ENCODE peak calls at places on chromosomes 5 and 9, in six cellular contexts. X, S, H, I, W and T are unnamed samples.
A peak's percentile ranks its signal among the peaks of the same experiment; 100 is the strongest.

GRCh38 chr5:142109356-142110045 is 922 bp downstream of the NDFIP1 start:
- DNase-seq in I (no peak), X (peak; percentile 9), H (peak; percentile 15), S (peak; percentile 55), W (no peak), T (no peak)

GRCh38 chr5:69450116-69450515 is 35.2 kb downstream of the MARVELD2 start:
- DNase-seq in S (peak; percentile 26), X (no peak), W (peak; percentile 71), H (peak; percentile 96), I (no peak), T (no peak)

GRCh38 chr5:9316733-9317132 is 229.1 kb downstream of the SEMA5A start:
- DNase-seq in I (no peak), X (no peak), S (no peak), H (no peak), W (peak; percentile 17), T (no peak)

GRCh38 chr9:131402738-131403492 is 9.0 kb downstream of the PRRC2B start:
- DNase-seq in S (peak; percentile 88), I (no peak), H (peak; percentile 89), X (no peak), W (peak; percentile 81), T (no peak)

GRCh38 chr5:86749841-86750240 is 132.1 kb downstream of the COX7C start:
- DNase-seq in W (peak; percentile 19), X (no peak), H (no peak), I (no peak), S (no peak), T (no peak)

GRCh38 chr5:69238760-69239251 is 4.1 kb downstream of the CDK7 start:
- DNase-seq in W (peak; percentile 56), X (no peak), S (peak; percentile 69), I (no peak), H (peak; percentile 96), T (no peak)

GRCh38 chr5:3597727-3598082 is 2.1 kb downstream of the IRX1 start:
- DNase-seq in I (no peak), X (no peak), S (no peak), W (no peak), H (no peak), T (no peak)

GRCh38 chr9:95366731-95367325 is 49.3 kb upstream of the FANCC start:
- DNase-seq in H (no peak), I (no peak), X (no peak), S (no peak), W (no peak), T (no peak)

GRCh38 chr5:16467363-16468219 is 2.0 kb upstream of the ZNF622 start:
- DNase-seq in H (peak; percentile 78), I (no peak), X (no peak), W (no peak), S (peak; percentile 75), T (no peak)

GRCh38 chr5:136457390-136458094 is 92.2 kb upstream of the TRPC7 start:
- DNase-seq in H (no peak), S (no peak), I (no peak), W (no peak), X (no peak), T (no peak)

GRCh38 chr5:160253441-160253840 is 24.1 kb downstream of the FABP6 start:
- DNase-seq in H (no peak), S (no peak), I (no peak), W (no peak), X (no peak), T (no peak)
- H2AFZ ChIP-seq in H (no peak overlapping the region), S (no peak overlapping the region), I (no peak overlapping the region), W (no peak overlapping the region), X (no peak overlapping the region), T (no peak overlapping the region)

GRCh38 chr5:179805070-179805528 is 1.6 kb downstream of the MGAT4B start:
- DNase-seq in S (no peak), I (no peak), H (no peak), X (no peak), W (no peak), T (no peak)

GRCh38 chr5:179804599-179804947 is 2.1 kb downstream of the MGAT4B start:
- DNase-seq in W (no peak), X (no peak), S (no peak), I (no peak), H (no peak), T (no peak)

GRCh38 chr5:179806250-179807045 is at the start of gene MGAT4B:
- DNase-seq in X (no peak), W (peak; percentile 60), H (peak; percentile 70), S (peak; percentile 70), I (no peak), T (peak; percentile 64)

GRCh38 chr5:179803651-179804598 is 2.7 kb downstream of the MGAT4B start:
- DNase-seq in W (no peak), H (peak; percentile 41), S (peak; percentile 35), I (no peak), X (no peak), T (no peak)

DNA sequence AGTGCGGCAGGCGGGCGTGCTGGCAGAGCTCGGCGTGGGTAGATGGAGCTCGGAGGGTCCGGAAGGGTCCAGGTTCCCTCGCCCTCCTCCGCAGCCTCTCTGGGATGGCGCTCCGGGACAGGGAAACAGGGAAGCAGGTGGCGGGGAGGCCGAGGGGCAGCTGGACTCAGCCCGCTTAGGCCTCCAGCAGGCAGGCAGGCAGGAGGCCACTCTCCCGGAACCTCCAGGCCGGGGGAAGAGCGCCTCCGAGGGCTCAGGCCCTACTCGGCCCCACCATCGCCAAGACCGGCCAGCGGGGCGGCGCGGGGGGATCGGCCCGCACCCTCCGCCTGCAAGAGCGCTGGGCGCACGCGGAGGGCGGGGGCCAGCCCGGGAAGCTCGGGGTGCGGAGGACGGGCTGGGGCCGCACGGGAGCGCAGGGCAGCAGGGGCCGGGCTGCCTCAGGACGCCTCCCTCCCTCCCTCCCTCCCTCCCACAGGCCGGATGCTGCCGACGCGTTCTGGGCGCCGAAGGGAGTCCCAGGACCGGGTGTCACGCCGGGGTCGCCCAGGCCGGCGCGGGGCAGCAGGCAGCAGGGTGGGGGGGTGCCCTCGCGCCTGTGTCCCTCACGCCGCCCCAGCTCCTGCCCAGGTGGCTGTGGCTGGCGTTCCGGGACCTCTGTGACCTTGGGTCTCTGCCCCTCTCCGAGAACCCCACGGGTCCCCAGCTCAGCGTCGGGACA is 977 bp downstream of the MGAT4B start:
- DNase-seq in X (no peak), S (peak; percentile 42), W (no peak), I (no peak), H (no peak), T (peak; percentile 34)
- H3K4ac ChIP-seq in X (peak overlapping the region; percentile 11), S (peak overlapping the region; percentile 96), W (peak overlapping the region; percentile 95), I (peak overlapping the region; percentile 65), H (peak overlapping the region; percentile 86), T (no peak overlapping the region)

DNA sequence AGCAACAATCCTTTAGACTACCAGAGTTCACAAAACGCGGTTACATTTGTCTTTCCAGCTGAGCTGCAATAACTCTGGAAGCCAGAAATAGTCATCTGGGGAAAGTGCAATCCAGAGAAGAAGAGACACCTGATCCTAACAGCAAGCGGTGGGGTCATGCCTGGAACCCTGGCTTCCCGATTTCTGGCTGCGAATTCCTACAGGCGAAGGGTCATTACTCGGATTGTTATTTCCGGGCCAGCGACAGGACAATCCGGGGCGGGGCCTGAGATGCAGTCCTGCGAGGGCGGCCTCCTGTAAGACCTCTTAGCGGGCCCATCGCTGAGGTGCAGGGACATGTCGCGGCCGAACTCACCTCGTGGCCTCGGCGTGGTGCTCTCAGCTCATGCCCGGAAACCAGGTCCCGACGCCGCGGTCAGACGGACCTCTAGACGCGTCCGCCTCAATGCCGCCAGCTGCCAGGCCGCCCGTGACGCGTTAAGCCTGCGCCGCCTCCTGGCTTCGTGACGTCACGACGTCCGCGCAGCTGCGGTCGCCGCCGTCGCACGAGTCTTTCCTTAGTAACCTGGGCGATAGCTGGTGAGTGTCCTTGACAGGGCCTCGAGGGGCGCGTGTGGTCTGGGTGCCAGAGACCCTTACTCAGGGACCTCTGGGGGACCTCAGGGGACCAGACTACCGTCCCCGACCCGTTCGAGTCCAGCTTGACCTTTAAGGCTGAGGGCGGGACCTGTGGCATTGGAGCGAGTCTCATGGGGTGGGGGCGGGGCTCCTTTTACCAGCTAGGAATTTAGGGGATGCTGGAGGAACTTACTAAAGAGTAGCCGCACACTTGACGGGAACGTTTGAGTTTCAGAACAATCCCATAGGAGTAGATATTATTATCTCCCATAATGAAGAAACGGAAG is at the start of the genes MRRF and RBM18:
- DNase-seq in W (peak; percentile 89), H (peak; percentile 91), S (peak; percentile 95), X (peak; percentile 91), I (peak; percentile 77), T (peak; percentile 94)
- H2AFZ ChIP-seq in W (peak within 1 kb of the TSS; percentile 86), H (peak within 1 kb of the TSS; percentile 100), S (peak within 1 kb of the TSS; percentile 94), X (peak within 1 kb of the TSS; percentile 98), I (peak within 1 kb of the TSS; percentile 75), T (peak within 1 kb of the TSS; percentile 6)

GRCh38 chr5:135004376-135004775 is 29.7 kb downstream of the PITX1 start:
- DNase-seq in H (no peak), X (no peak), I (no peak), S (no peak), W (no peak), T (no peak)
- H3K4ac ChIP-seq in H (no peak overlapping the region), X (no peak overlapping the region), I (no peak overlapping the region), S (no peak overlapping the region), W (no peak overlapping the region), T (no peak overlapping the region)

GRCh38 chr5:169356811-169357210 is 55.9 kb upstream of the SLIT3 start:
- DNase-seq in H (no peak), X (no peak), S (no peak), I (no peak), W (no peak), T (no peak)
- H2AFZ ChIP-seq in H (no peak overlapping the region), X (no peak overlapping the region), S (no peak overlapping the region), I (no peak overlapping the region), W (no peak overlapping the region), T (no peak overlapping the region)

DNA sequence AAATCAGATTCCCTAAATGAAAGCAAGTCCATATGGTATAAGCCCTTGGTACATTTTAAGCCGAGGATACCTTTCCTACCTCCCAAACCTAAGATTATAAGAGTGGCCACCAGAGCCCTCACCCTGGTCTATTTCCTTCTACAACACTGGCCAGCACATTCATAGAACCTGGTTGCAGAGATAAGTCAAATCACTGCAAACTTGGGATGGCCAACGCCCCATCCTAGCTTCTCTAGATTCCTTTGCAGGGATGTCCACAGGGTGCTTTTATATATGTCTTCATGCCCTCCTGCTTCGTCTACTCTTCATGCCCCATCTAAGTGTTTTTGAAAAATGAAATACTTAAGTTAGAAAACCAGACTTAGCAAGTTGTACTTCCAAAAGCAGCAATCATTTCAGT is 41.8 kb downstream of the SH3RF2 start:
- DNase-seq in W (no peak), I (no peak), H (no peak), S (no peak), X (no peak), T (no peak)
- H3K4ac ChIP-seq in W (no peak overlapping the region), I (no peak overlapping the region), H (no peak overlapping the region), S (no peak overlapping the region), X (no peak overlapping the region), T (no peak overlapping the region)

GRCh38 chr5:151906246-151906645 is 18.4 kb downstream of the GLRA1 start:
- DNase-seq in W (no peak), I (no peak), S (no peak), X (no peak), H (peak; percentile 1), T (no peak)
- H2AFZ ChIP-seq in W (no peak overlapping the region), I (no peak overlapping the region), S (no peak overlapping the region), X (no peak overlapping the region), H (no peak overlapping the region), T (no peak overlapping the region)